ENCODE peak calls at places on chromosomes 5 and 9, in ten cellular contexts. X is lower lobe of right lung; S is CD8-positive, alpha-beta T cell; P is adrenal gland; H is prostate gland; D is mucosa of descending colon; A is SK-N-SH; E is heart right ventricle; V is breast epithelium; N is OCI-LY7. G is an unnamed sample. For H3K4me1, the result is how much of the 10 kb centered on the place peaks cover.

GRCh38 chr5:56534102-56534501 is 281.2 kb upstream of the MAP3K1 start:
- DNase-seq in X (no peak), S (no peak), P (peak), H (peak), D (no peak), A (no peak), E (no peak), V (no peak), N (no peak), G (no peak)

GRCh38 chr9:89743576-89744254 is 138.9 kb downstream of the GADD45G start:
- DNase-seq in X (no peak), S (peak), P (no peak), H (peak), D (no peak), A (peak), E (no peak), V (no peak), N (peak), G (no peak)

GRCh38 chr9:78971505-78971904 is 600.3 kb upstream of the TLE4 start:
- DNase-seq in X (no peak), S (no peak), P (no peak), H (no peak), D (no peak), A (no peak), E (no peak), V (no peak), N (no peak), G (no peak)

GRCh38 chr9:13626601-13627000 is 347.1 kb upstream of the MPDZ start:
- DNase-seq in X (no peak), S (no peak), P (no peak), H (no peak), D (no peak), A (no peak), E (no peak), V (no peak), N (no peak), G (no peak)

GRCh38 chr5:12901696-12902095 is 997.5 kb upstream of the CTNND2 start:
- DNase-seq in X (no peak), S (no peak), P (no peak), H (no peak), D (no peak), A (no peak), E (no peak), V (no peak), N (no peak), G (no peak)

GRCh38 chr5:34007116-34007674 is 655 bp downstream of the AMACR start:
- DNase-seq in X (no peak), S (no peak), P (peak), H (no peak), D (peak), A (peak), E (no peak), V (no peak), N (no peak), G (no peak)

GRCh38 chr5:174316326-174316725 is 270.8 kb downstream of the NSG2 start:
- DNase-seq in X (no peak), S (no peak), P (no peak), H (no peak), D (no peak), A (no peak), E (no peak), V (peak), N (no peak), G (no peak)

GRCh38 chr5:149035282-149035882 is 27.5 kb downstream of the SH3TC2 start:
- DNase-seq in X (peak), S (peak), P (peak), H (peak), D (peak), A (peak), E (peak), V (peak), N (peak), G (peak)

GRCh38 chr5:89399553-89399952 is 516.6 kb upstream of the MEF2C start:
- DNase-seq in X (no peak), S (no peak), P (no peak), H (no peak), D (no peak), A (no peak), E (no peak), V (no peak), N (no peak), G (no peak)

GRCh38 chr9:129609486-129610192 is 11.3 kb downstream of the C9orf50 start:
- DNase-seq in X (peak), S (peak), P (no peak), H (peak), D (peak), A (peak), E (peak), V (no peak), N (peak), G (peak)

GRCh38 chr9:86135374-86135773 is 36.0 kb upstream of the GOLM1 start:
- DNase-seq in X (no peak), S (no peak), P (no peak), H (no peak), D (no peak), A (no peak), E (no peak), V (no peak), N (no peak), G (no peak)

GRCh38 chr9:110214090-110214489 is 6.1 kb upstream of the C9orf152 start:
- DNase-seq in X (no peak), S (no peak), P (no peak), H (no peak), D (no peak), A (no peak), E (no peak), V (no peak), N (no peak), G (no peak)

GRCh38 chr5:92909545-92909962 is 671.5 kb downstream of the NR2F1-AS1 start:
- DNase-seq in X (no peak), S (no peak), P (no peak), H (no peak), D (no peak), A (peak), E (no peak), V (no peak), N (peak), G (no peak)

GRCh38 chr9:129823163-129823933 is 588 bp downstream of the TOR1A start:
- DNase-seq in X (peak), S (peak), P (peak), H (no peak), D (peak), A (peak), E (no peak), V (no peak), N (peak), G (no peak)

GRCh38 chr5:171115519-171115918 is 193.5 kb upstream of the TLX3 start:
- DNase-seq in X (no peak), S (no peak), P (no peak), H (no peak), D (no peak), A (no peak), E (no peak), V (no peak), N (no peak), G (no peak)

GRCh38 chr5:172886974-172887491 is 53.0 kb downstream of the ERGIC1 start:
- DNase-seq in X (peak), S (no peak), P (peak), H (no peak), D (no peak), A (no peak), E (peak), V (no peak), N (no peak), G (peak)

GRCh38 chr5:43429706-43430105 is 17.5 kb upstream of the CCL28 start:
- DNase-seq in X (no peak), S (no peak), P (no peak), H (no peak), D (no peak), A (no peak), E (no peak), V (no peak), N (no peak), G (no peak)

GRCh38 chr9:38024036-38024681 is 44.9 kb downstream of the SHB start:
- DNase-seq in X (peak), S (no peak), P (peak), H (peak), D (no peak), A (no peak), E (no peak), V (peak), N (no peak), G (no peak)

GRCh38 chr5:103111458-103111857 is 8.5 kb downstream of the GIN1 start:
- DNase-seq in X (no peak), S (no peak), P (no peak), H (no peak), D (no peak), A (no peak), E (no peak), V (no peak), N (peak), G (no peak)

GRCh38 chr5:132751444-132751843 is 4.2 kb downstream of the CCNI2 start:
- DNase-seq in X (no peak), S (no peak), P (no peak), H (no peak), D (no peak), A (no peak), E (no peak), V (no peak), N (no peak), G (no peak)

GRCh38 chr9:81031422-81032029 is 657.8 kb downstream of the TLE1 start:
- DNase-seq in X (no peak), S (no peak), P (no peak), H (no peak), D (no peak), A (no peak), E (no peak), V (no peak), N (no peak), G (peak)

GRCh38 chr5:148998174-148998797 is 64.6 kb downstream of the SH3TC2 start:
- DNase-seq in X (no peak), S (peak), P (no peak), H (peak), D (no peak), A (peak), E (peak), V (no peak), N (peak), G (no peak)

GRCh38 chr5:119501671-119502179 is 49.4 kb downstream of the HSD17B4 start:
- DNase-seq in X (no peak), S (no peak), P (no peak), H (peak), D (no peak), A (no peak), E (no peak), V (no peak), N (no peak), G (no peak)

GRCh38 chr5:157986431-157986990 is 127.6 kb upstream of the CLINT1 start:
- DNase-seq in X (no peak), S (no peak), P (no peak), H (no peak), D (no peak), A (no peak), E (no peak), V (no peak), N (no peak), G (no peak)

GRCh38 chr9:130518943-130519772 is 60.2 kb upstream of the FUBP3 start:
- DNase-seq in X (no peak), S (no peak), P (no peak), H (no peak), D (no peak), A (peak), E (no peak), V (no peak), N (no peak), G (no peak)

GRCh38 chr5:132225165-132226032 is 2.3 kb downstream of the P4HA2 start:
- DNase-seq in X (no peak), S (peak), P (peak), H (peak), D (peak), A (peak), E (peak), V (peak), N (no peak), G (peak)

GRCh38 chr9:104780796-104781395 is 17.0 kb downstream of the NIPSNAP3B start:
- DNase-seq in X (no peak), S (no peak), P (no peak), H (no peak), D (no peak), A (no peak), E (no peak), V (no peak), N (peak), G (no peak)

GRCh38 chr5:82356808-82357671 is 78.9 kb upstream of the RPS23 start:
- DNase-seq in X (peak), S (peak), P (peak), H (peak), D (peak), A (no peak), E (peak), V (no peak), N (no peak), G (peak)

DNA sequence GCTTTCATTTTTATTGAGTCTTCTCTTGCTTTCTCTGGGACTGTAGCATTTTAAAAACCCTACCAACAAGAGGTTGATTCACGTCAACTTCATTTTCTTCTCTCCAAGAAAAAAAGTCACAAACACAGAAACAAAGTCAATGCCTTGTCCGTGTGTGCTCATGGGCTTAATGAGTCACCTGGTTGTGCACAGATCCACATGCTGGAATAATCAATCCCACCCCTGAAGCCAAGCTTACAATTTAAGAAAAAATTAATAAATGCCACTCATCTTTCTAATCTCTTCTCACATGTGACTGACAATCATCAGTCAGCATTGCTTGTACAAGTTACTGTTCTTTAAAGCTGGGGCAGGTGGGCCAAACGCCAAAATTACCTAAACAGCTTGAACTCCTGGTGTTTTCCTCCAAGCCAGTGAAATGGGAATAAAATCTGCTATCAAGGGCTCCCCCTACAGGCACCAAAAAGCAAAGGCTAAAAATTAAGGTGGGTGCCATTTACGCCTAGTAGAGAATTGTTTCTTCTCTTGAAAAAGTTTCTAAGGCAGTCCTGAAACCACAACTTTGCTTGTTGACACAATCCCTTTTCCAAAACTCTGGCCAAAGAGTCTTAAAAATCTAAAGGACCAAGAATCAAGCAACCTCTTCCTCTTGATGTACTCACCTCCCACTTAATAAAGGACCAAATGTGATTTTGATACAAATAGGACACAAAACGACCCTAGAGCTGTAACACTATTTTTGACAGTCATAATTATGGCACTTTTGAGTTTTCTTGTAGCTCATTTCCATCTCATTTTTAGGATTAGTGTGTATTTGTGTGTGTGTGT is 21.3 kb downstream of the TRMO start:
- DNase-seq in X (no peak), S (no peak), P (no peak), H (no peak), D (no peak), A (peak), E (no peak), V (no peak), N (peak), G (peak)
- TF ChIP-seq CTCF in X (peak), S (peak), P (peak), H (peak), D (peak), A (peak), E (no peak), V (peak), N (peak), G (peak)

GRCh38 chr9:131728546-131728910 is 11.3 kb downstream of the RAPGEF1 start:
- DNase-seq in X (no peak), S (no peak), P (no peak), H (no peak), D (no peak), A (no peak), E (no peak), V (no peak), N (no peak), G (no peak)
- H3K4me1 ChIP-seq in X (half or more), S (half or more), P (under half), H (under half), D (half or more), A (under half), E (half or more), V (under half), N (half or more), G (under half)

GRCh38 chr5:139248826-139249453 is 44.6 kb upstream of the MATR3 start:
- DNase-seq in X (no peak), S (no peak), P (no peak), H (no peak), D (no peak), A (no peak), E (no peak), V (no peak), N (no peak), G (no peak)

GRCh38 chr5:139243425-139243965 is 45.3 kb upstream of the SIL1 start:
- DNase-seq in X (no peak), S (no peak), P (no peak), H (no peak), D (no peak), A (no peak), E (no peak), V (no peak), N (no peak), G (no peak)

GRCh38 chr5:139246394-139246793 is 47.1 kb upstream of the MATR3 start:
- DNase-seq in X (peak), S (peak), P (no peak), H (no peak), D (no peak), A (no peak), E (no peak), V (no peak), N (no peak), G (no peak)

GRCh38 chr5:139241139-139241538 is 43.0 kb upstream of the SIL1 start:
- DNase-seq in X (no peak), S (no peak), P (no peak), H (no peak), D (no peak), A (no peak), E (no peak), V (no peak), N (no peak), G (no peak)

DNA sequence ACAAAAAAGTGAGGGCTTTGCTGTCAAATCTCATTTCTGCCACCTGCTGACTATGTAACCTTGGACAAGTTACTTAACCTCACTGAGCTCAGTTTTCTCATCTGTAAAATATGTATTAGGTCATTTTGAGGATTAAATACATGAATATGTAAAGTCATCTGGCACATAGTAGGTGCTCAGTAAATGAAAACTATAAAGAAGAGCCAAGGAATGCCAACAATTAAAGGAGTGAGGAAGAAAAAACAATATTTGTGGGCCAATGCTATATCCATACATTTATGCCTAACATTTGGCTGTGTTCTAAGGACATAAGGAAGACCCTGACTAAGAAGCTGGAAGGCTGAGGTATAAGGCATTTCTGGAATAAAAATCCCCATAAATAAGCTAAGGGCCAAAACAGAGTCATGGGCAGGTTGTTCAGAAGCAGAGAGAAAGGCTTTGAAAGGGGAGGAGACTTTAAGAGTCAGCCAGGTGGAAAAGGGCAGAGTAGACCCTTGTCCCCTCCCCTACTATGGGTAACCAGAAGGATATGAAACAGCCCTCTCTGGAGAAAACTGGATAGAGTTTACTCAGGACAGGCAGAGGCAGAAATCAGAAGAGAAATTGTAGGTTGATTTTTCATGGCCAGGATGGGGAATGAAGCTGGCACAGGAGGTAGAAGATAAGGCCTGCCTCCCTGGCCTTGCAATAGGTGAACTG is 47.6 kb upstream of the SIL1 start:
- DNase-seq in X (no peak), S (no peak), P (no peak), H (no peak), D (no peak), A (no peak), E (no peak), V (no peak), N (no peak), G (no peak)
- TF ChIP-seq CTCF in X (no peak), S (no peak), P (no peak), H (no peak), D (no peak), A (no peak), E (no peak), V (no peak), N (no peak), G (no peak)

GRCh38 chr9:93128011-93128714 is 5.9 kb downstream of the NINJ1 start:
- DNase-seq in X (peak), S (no peak), P (peak), H (no peak), D (peak), A (no peak), E (no peak), V (peak), N (no peak), G (no peak)

GRCh38 chr9:93130861-93131481 is 3.1 kb downstream of the NINJ1 start:
- DNase-seq in X (no peak), S (no peak), P (peak), H (no peak), D (peak), A (no peak), E (no peak), V (no peak), N (no peak), G (peak)

GRCh38 chr9:93129286-93129685 is 4.8 kb downstream of the NINJ1 start:
- DNase-seq in X (no peak), S (no peak), P (peak), H (no peak), D (peak), A (no peak), E (no peak), V (no peak), N (no peak), G (no peak)

GRCh38 chr9:93128715-93129224 is 5.3 kb downstream of the NINJ1 start:
- DNase-seq in X (no peak), S (no peak), P (no peak), H (no peak), D (no peak), A (no peak), E (no peak), V (no peak), N (no peak), G (no peak)

DNA sequence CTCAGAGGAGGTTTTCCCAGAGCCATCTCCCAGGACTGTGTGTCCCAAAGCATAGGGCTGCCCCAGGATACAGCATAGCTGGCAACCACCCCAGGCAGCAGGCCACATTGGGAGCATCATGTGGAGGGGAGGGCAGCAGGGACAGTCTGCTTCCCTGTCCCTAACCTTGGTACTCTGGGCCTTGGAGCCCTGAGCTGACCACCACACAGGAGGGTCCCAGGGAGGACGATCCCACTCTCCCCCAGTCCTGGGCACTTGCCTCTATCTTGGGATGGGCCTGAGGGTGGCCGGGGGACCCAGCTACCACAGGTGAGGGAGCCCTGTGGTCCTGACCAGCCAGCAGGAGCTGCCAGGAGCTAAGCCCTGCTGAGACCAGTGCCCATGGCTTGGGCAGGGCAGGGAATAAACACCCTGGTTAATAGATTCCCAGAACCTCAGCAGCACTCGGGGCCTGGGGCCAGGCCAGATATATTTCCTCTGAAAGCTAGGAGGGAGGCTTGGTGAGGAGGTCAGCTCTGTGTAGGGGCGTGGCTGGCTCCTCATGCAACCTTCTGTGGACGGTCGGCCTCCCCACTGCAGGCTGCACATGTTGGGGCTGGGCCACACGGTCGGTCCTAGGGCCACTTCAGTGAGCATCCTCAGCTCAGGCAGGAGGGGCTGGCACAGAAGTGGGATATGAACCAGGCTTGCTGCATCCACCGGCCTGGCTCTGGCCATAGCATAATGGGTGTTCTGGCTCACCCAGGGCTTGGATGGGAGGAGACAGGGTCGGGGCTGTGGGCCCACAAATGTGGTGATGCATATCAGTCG is 4.2 kb downstream of the NINJ1 start:
- DNase-seq in X (no peak), S (no peak), P (peak), H (no peak), D (peak), A (no peak), E (no peak), V (no peak), N (no peak), G (no peak)
- H3K4me1 ChIP-seq in X (half or more), S (half or more), P (half or more), H (under half), D (under half), A (half or more), E (half or more), V (under half), N (under half), G (under half)

G was measured in pancreas.